ENCODE peak calls at places on chromosomes 3 and 15, in four cellular contexts. X, C, N and M are unnamed samples.

GRCh38 chr15:53133255-53133654 is 343.1 kb upstream of the ONECUT1 start:
- DNase-seq in N (no peak), C (no peak), X (no peak), M (no peak)

GRCh38 chr3:137519602-137520001 is 244.5 kb upstream of the SOX14 start:
- DNase-seq in C (no peak), X (no peak), N (no peak), M (no peak)

GRCh38 chr15:90845201-90845949 is 23.0 kb upstream of the FURIN start:
- DNase-seq in C (peak; percentile 70), X (no peak), N (peak; percentile 71), M (peak; percentile 74)

GRCh38 chr3:58161435-58162398 is 49.1 kb downstream of the DNASE1L3 start:
- DNase-seq in X (no peak), C (peak; percentile 83), N (no peak), M (no peak)

GRCh38 chr3:41448396-41448795 is 249.1 kb downstream of the CTNNB1 start:
- DNase-seq in N (no peak), X (no peak), C (no peak), M (no peak)

GRCh38 chr3:45976191-45977091 is 19.2 kb downstream of the FYCO1 start:
- DNase-seq in C (no peak), X (no peak), N (no peak), M (no peak)

GRCh38 chr3:66153961-66154923 is 66.6 kb upstream of the SLC25A26 start:
- DNase-seq in X (peak; percentile 74), C (no peak), N (no peak), M (no peak)

GRCh38 chr15:72474466-72474911 is 359 bp downstream of the ARIH1 start:
- DNase-seq in N (no peak), X (no peak), C (no peak), M (no peak)

GRCh38 chr15:57283774-57284508 is 92.4 kb upstream of the CGNL1 start:
- DNase-seq in X (no peak), N (peak; percentile 18), C (no peak), M (no peak)

GRCh38 chr3:127800508-127800907 is 21.8 kb downstream of the MGLL start:
- DNase-seq in X (no peak), C (no peak), N (no peak), M (peak; percentile 50)

GRCh38 chr3:93924491-93924890 is 49.2 kb downstream of the PROS1 start:
- DNase-seq in N (no peak), X (no peak), C (no peak), M (no peak)

GRCh38 chr3:143831208-143831607 is 17.1 kb downstream of the SLC9A9 start:
- DNase-seq in X (no peak), N (no peak), C (peak; percentile 63), M (no peak)

GRCh38 chr3:156964562-156964961 is 138.4 kb downstream of the LEKR1 start:
- DNase-seq in N (no peak), X (no peak), C (no peak), M (no peak)

GRCh38 chr3:188365978-188366698 is 212.2 kb downstream of the LPP start:
- DNase-seq in C (peak; percentile 44), N (no peak), X (peak; percentile 78), M (no peak)

GRCh38 chr3:128432898-128433629 is 33.6 kb downstream of the DNAJB8 start:
- DNase-seq in C (peak; percentile 42), X (no peak), N (no peak), M (no peak)

GRCh38 chr3:156605686-156606605 is 51.0 kb upstream of the SSR3 start:
- DNase-seq in X (no peak), C (peak; percentile 82), N (no peak), M (peak; percentile 30)

GRCh38 chr3:178112134-178112533 is 424.1 kb upstream of the KCNMB2 start:
- DNase-seq in N (no peak), X (no peak), C (no peak), M (no peak)

GRCh38 chr3:4589475-4590111 is 96.4 kb downstream of the ITPR1 start:
- DNase-seq in X (no peak), C (no peak), N (no peak), M (no peak)

GRCh38 chr3:146636881-146637280 is 31.7 kb upstream of the PLSCR5 start:
- DNase-seq in C (no peak), X (no peak), N (no peak), M (no peak)

GRCh38 chr3:193982258-193982659 is 153.7 kb upstream of the HES1 start:
- DNase-seq in C (no peak), X (no peak), N (no peak), M (no peak)

GRCh38 chr3:38312356-38312755 is 30.3 kb downstream of the SLC22A14 start:
- DNase-seq in N (no peak), C (no peak), X (no peak), M (no peak)

GRCh38 chr15:99564221-99565030 is 1.4 kb upstream of the MEF2A start:
- DNase-seq in X (no peak), N (peak; percentile 46), C (no peak), M (peak; percentile 55)

GRCh38 chr3:185744997-185745843 is 79.6 kb downstream of the IGF2BP2 start:
- DNase-seq in N (peak; percentile 33), X (no peak), C (no peak), M (peak; percentile 44)

GRCh38 chr3:33187368-33187634 is 31.3 kb downstream of the SUSD5 start:
- DNase-seq in N (no peak), X (no peak), C (no peak), M (no peak)

GRCh38 chr3:169134194-169134593 is 529.3 kb downstream of the MECOM start:
- DNase-seq in N (no peak), C (no peak), X (no peak), M (no peak)

GRCh38 chr15:63902671-63903035 is 68.9 kb upstream of the HERC1 start:
- DNase-seq in X (no peak), N (no peak), C (no peak), M (no peak)

GRCh38 chr15:97459771-97460170 is 500.7 kb upstream of the ARRDC4 start:
- DNase-seq in X (no peak), C (no peak), N (no peak), M (no peak)

GRCh38 chr3:184234224-184234623 is 4.8 kb downstream of the VWA5B2 start:
- DNase-seq in N (peak; percentile 14), X (no peak), C (peak; percentile 92), M (no peak)

GRCh38 chr3:126659915-126660886 is 5.3 kb upstream of the TXNRD3 start:
- DNase-seq in X (no peak), N (no peak), C (peak; percentile 40), M (no peak)

GRCh38 chr3:38519651-38520050 is 23.5 kb downstream of the EXOG start:
- DNase-seq in C (no peak), N (no peak), X (no peak), M (no peak)

GRCh38 chr3:8421267-8421666 is 80.4 kb upstream of the LMCD1 start:
- DNase-seq in C (no peak), X (no peak), N (peak; percentile 28), M (no peak)
- TF ChIP-seq CTCF in C (no peak), X (peak; percentile 12), N (peak; percentile 54), M (no peak)

GRCh38 chr3:64179249-64179648 is 46.0 kb downstream of the PRICKLE2 start:
- DNase-seq in X (no peak), C (no peak), N (no peak), M (no peak)
- TF ChIP-seq CTCF in X (no peak), C (no peak), N (peak; percentile 16), M (no peak)

GRCh38 chr15:70096215-70096974 is 1.3 kb downstream of the TLE3 start:
- DNase-seq in X (no peak), C (peak; percentile 37), N (peak; percentile 67), M (peak; percentile 61)

GRCh38 chr15:70094690-70095311 is 2.9 kb downstream of the TLE3 start:
- DNase-seq in N (no peak), X (no peak), C (no peak), M (no peak)

GRCh38 chr15:70093481-70094309 is 4.0 kb downstream of the TLE3 start:
- DNase-seq in X (peak; percentile 100), C (peak; percentile 97), N (no peak), M (no peak)

GRCh38 chr15:70096975-70097336 is 761 bp downstream of the TLE3 start:
- DNase-seq in X (no peak), C (no peak), N (no peak), M (no peak)

DNA sequence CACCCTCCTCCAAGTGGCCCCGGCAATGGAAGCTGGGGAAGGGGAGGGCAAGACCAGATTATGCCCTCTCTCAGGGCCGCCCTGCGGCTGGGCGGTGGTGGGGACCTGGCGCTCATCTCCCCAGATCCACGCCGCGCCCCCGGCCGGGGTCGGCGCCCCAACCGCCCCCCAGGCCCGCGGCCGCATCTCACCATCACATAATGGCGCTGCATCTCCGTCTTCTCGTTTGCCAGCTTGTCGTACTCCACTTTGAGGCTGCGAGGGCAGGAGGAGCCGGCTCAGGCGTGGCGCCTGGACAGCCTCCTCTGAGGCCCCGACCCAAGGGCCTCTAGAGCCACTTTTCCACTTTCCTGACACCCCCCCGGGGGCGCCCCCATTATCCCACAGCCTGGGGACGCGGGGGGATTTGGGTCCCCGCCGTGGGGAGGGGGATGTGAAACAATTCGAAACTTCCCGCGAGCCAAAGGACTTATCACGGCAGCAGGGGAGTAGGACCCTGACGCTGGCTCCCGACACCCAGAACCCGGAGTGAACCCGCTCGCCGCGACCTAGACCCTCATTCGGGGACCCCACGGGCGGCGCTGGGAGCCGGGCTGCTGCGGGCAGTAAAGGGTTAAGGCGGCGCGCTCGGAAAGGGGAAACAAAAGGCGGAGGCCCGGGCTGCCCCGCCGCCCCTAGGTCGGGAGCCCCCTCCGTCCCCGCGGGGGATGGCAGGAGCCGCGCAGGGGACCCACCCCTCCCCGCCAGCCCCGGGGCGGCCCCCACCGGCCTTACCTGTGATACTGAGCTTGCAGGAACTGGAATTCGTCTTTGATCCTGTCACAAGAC is 2.1 kb downstream of the TLE3 start:
- DNase-seq in N (peak; percentile 83), X (no peak), C (peak; percentile 40), M (peak; percentile 65)
- TF ChIP-seq CTCF in N (peak; percentile 54), X (no peak), C (no peak), M (no peak)

GRCh38 chr3:151379083-151379734 is 5.3 kb downstream of the P2RY12 start:
- DNase-seq in N (peak; percentile 44), C (no peak), X (no peak), M (no peak)
- TF ChIP-seq CTCF in N (peak; percentile 87), C (peak; percentile 41), X (peak; percentile 43), M (peak; percentile 43)

GRCh38 chr15:75452968-75453702 is 1.6 kb upstream of the SIN3A start:
- DNase-seq in C (peak; percentile 41), N (peak; percentile 78), X (no peak), M (no peak)
- TF ChIP-seq CTCF in C (no peak), N (peak; percentile 81), X (peak; percentile 28), M (peak; percentile 49)

GRCh38 chr15:74616020-74616939 is 644 bp downstream of the CLK3 start:
- DNase-seq in N (peak; percentile 56), C (peak; percentile 55), X (no peak), M (peak; percentile 60)

GRCh38 chr15:74613953-74614743 is 1.5 kb upstream of the CLK3 start:
- DNase-seq in C (peak; percentile 56), N (no peak), X (no peak), M (no peak)

GRCh38 chr15:74615313-74616019 is at the start of gene CLK3:
- DNase-seq in X (peak; percentile 67), C (peak; percentile 84), N (peak; percentile 97), M (peak; percentile 99)

GRCh38 chr15:74613089-74613952 is 2.3 kb upstream of the CLK3 start:
- DNase-seq in C (peak; percentile 21), N (no peak), X (no peak), M (no peak)

GRCh38 chr15:74614744-74615312 is 808 bp upstream of the CLK3 start:
- DNase-seq in X (no peak), C (no peak), N (peak; percentile 87), M (peak; percentile 99)
- TF ChIP-seq CTCF in X (no peak), C (no peak), N (peak; percentile 9), M (no peak)

GRCh38 chr3:25441234-25441856 is 13.3 kb downstream of the RARB start:
- DNase-seq in N (peak; percentile 36), C (no peak), X (no peak), M (no peak)
- TF ChIP-seq CTCF in N (peak; percentile 98), C (peak; percentile 85), X (peak; percentile 52), M (peak; percentile 50)